ENCODE peak calls at places on chromosomes 4 and X, in eight cellular contexts. G is AG08395; H is activated CD4-positive, alpha-beta T cell treated with anti-CD3 and anti-CD28 coated beads, Interleukin-2, amount 50 U/mL, for 1 hour; E is T-helper 1 cell; L is ureter; W is activated effector memory CD4-positive, alpha-beta T cell treated with Interleukin-2 at 50 U/mL for 16 hours; U is thoracic aorta; Z is stimulated activated CD4-positive, alpha-beta T cell treated with anti-CD3 and anti-CD28 coated beads, TNF-alpha, amount 100 ng/mL, for 1 hour. A is an unnamed sample.

GRCh38 chr4:151524610-151525009 is 115.6 kb downstream of the FHIP1A start:
- DNase-seq in G (no peak), H (no peak), E (no peak), L (no peak), W (no peak), U (no peak), Z (no peak), A (no peak)

GRCh38 chr4:7970031-7970946 is 30.6 kb upstream of the AFAP1 start:
- DNase-seq in G (no peak), H (peak), E (no peak), L (no peak), W (peak), U (no peak), Z (no peak), A (no peak)

GRCh38 chr4:147984778-147985138 is 252.9 kb downstream of the ARHGAP10 start:
- DNase-seq in G (no peak), H (no peak), E (no peak), L (no peak), W (no peak), U (no peak), Z (no peak), A (no peak)

GRCh38 chr4:159516556-159516955 is 413.7 kb downstream of the RAPGEF2 start:
- DNase-seq in G (no peak), H (no peak), E (no peak), L (no peak), W (no peak), U (no peak), Z (no peak), A (no peak)

GRCh38 chr4:116632269-116632668 is 453.1 kb downstream of the TRAM1L1 start:
- DNase-seq in G (no peak), H (no peak), E (no peak), L (no peak), W (no peak), U (no peak), Z (no peak), A (no peak)

GRCh38 chr4:183541081-183542045 is 36.5 kb downstream of the ING2 start:
- DNase-seq in G (no peak), H (no peak), E (no peak), L (no peak), W (no peak), U (no peak), Z (no peak), A (no peak)

GRCh38 chr4:29423836-29424721 is 1296.1 kb upstream of the PCDH7 start:
- DNase-seq in G (peak), H (no peak), E (no peak), L (no peak), W (no peak), U (no peak), Z (no peak), A (no peak)

GRCh38 chrX:47643926-47644325 is 6.4 kb downstream of the ELK1 start:
- DNase-seq in G (peak), H (no peak), E (no peak), L (no peak), W (no peak), U (no peak), Z (no peak), A (no peak)

GRCh38 chrX:112830540-112830939 is 10.1 kb downstream of the AMOT start:
- DNase-seq in G (no peak), H (no peak), E (no peak), L (no peak), W (no peak), U (no peak), Z (no peak), A (no peak)

GRCh38 chr4:143587703-143588102 is 74.2 kb downstream of the SMARCA5 start:
- DNase-seq in G (peak), H (no peak), E (no peak), L (no peak), W (no peak), U (no peak), Z (no peak), A (no peak)

GRCh38 chrX:47222776-47223350 is 4.4 kb downstream of the CDK16 start:
- DNase-seq in G (no peak), H (no peak), E (no peak), L (no peak), W (no peak), U (no peak), Z (no peak), A (no peak)

GRCh38 chrX:148567229-148567628 is 66.8 kb downstream of the AFF2 start:
- DNase-seq in G (peak), H (no peak), E (no peak), L (no peak), W (no peak), U (no peak), Z (no peak), A (no peak)